ENCODE peak calls at places on chromosomes 12 and 14, in ten cellular contexts. F is CD8-positive, alpha-beta T cell; U is body of pancreas; K is CD4-positive, CD25-positive, alpha-beta regulatory T cell; L is neural progenitor cell; A is left ventricle myocardium inferior; S is psoas muscle; V is pancreas; C is HCT116; E is NT2/D1. O is an unnamed sample.

GRCh38 chr12:47079365-47079893 is at the start of gene PCED1B:
- DNase-seq in F (peak; percentile 58), K (peak; percentile 14), S (peak; percentile 70), C (no peak), L (peak; percentile 77), E (no peak), U (peak; percentile 83), A (peak; percentile 78), V (peak; percentile 91), O (peak; percentile 78)

GRCh38 chr14:93960108-93960475 is 16.3 kb downstream of the ASB2 start:
- DNase-seq in A (no peak), S (no peak), U (no peak), E (no peak), L (no peak), K (no peak), F (no peak), C (no peak), V (no peak), O (no peak)

GRCh38 chr14:32078794-32079663 is 1.9 kb downstream of the ARHGAP5 start:
- DNase-seq in K (no peak), C (peak; percentile 69), L (peak; percentile 24), U (no peak), E (no peak), A (no peak), V (no peak), S (no peak), F (no peak), O (no peak)

GRCh38 chr12:41970744-41971143 is 173.9 kb downstream of the GXYLT1 start:
- DNase-seq in U (no peak), S (no peak), V (no peak), E (no peak), C (no peak), K (no peak), F (no peak), A (no peak), L (no peak), O (no peak)

GRCh38 chr14:62736426-62737043 is 308.7 kb downstream of the KCNH5 start:
- DNase-seq in C (no peak), S (no peak), L (no peak), K (no peak), U (no peak), V (no peak), F (no peak), E (no peak), A (no peak), O (peak; percentile 82)

GRCh38 chr12:55607821-55608602 is 28.7 kb upstream of the OR10P1 start:
- DNase-seq in K (no peak), E (no peak), S (no peak), U (no peak), C (no peak), L (no peak), A (no peak), V (no peak), F (no peak), O (no peak)

GRCh38 chr14:106489112-106489881 is 962.9 kb downstream of the TMEM121 start:
- DNase-seq in U (no peak), C (no peak), E (no peak), A (no peak), L (no peak), F (no peak), V (no peak), S (no peak), K (no peak), O (no peak)

GRCh38 chr12:57476162-57476992 is 3.3 kb downstream of the ARHGAP9 start:
- DNase-seq in A (no peak), L (no peak), V (peak; percentile 61), C (no peak), S (no peak), U (no peak), K (peak; percentile 38), E (no peak), F (peak; percentile 50), O (no peak)

GRCh38 chr14:65565948-65566347 is 153.4 kb downstream of the FUT8 start:
- DNase-seq in F (no peak), A (no peak), V (no peak), S (no peak), L (no peak), K (no peak), C (no peak), U (no peak), E (no peak), O (no peak)

GRCh38 chr12:49050507-49051372 is 9.9 kb downstream of the KMT2D start:
- DNase-seq in A (no peak), E (no peak), S (no peak), L (no peak), F (no peak), C (no peak), U (no peak), V (no peak), K (no peak), O (no peak)

GRCh38 chr14:21025374-21026151 is 702 bp upstream of the NDRG2 start:
- DNase-seq in U (peak; percentile 69), S (peak; percentile 84), F (no peak), L (peak; percentile 58), E (no peak), C (no peak), K (no peak), V (peak; percentile 63), A (peak; percentile 91), O (no peak)

GRCh38 chr14:53619625-53620324 is 336.9 kb downstream of the BMP4 start:
- DNase-seq in C (no peak), A (no peak), E (no peak), V (no peak), L (no peak), K (no peak), F (no peak), S (no peak), U (peak; percentile 8), O (no peak)

GRCh38 chr12:94545937-94546771 is 86.5 kb upstream of the CEP83 start:
- DNase-seq in V (no peak), E (peak; percentile 74), A (no peak), U (peak; percentile 64), K (no peak), F (no peak), L (peak; percentile 82), S (no peak), C (peak; percentile 77), O (peak; percentile 66)

GRCh38 chr14:96631621-96632362 is 129.6 kb downstream of the PAPOLA start:
- DNase-seq in A (no peak), S (no peak), C (no peak), K (no peak), U (no peak), V (no peak), E (no peak), L (no peak), F (no peak), O (no peak)

GRCh38 chr12:19421503-19422282 is 17.6 kb upstream of the AEBP2 start:
- DNase-seq in F (no peak), K (no peak), U (no peak), S (no peak), C (no peak), A (no peak), V (no peak), E (no peak), L (no peak), O (no peak)

GRCh38 chr12:54486173-54486867 is 11.2 kb upstream of the NCKAP1L start:
- DNase-seq in E (no peak), S (no peak), A (no peak), C (no peak), L (no peak), F (no peak), V (no peak), K (no peak), U (no peak), O (no peak)

GRCh38 chr12:54495327-54495726 is 2.2 kb upstream of the NCKAP1L start:
- DNase-seq in U (no peak), K (no peak), A (no peak), V (no peak), E (no peak), F (no peak), L (no peak), C (no peak), S (no peak), O (no peak)

GRCh38 chr12:54489857-54490256 is 7.7 kb upstream of the NCKAP1L start:
- DNase-seq in K (no peak), C (no peak), L (no peak), A (no peak), V (no peak), U (no peak), E (no peak), S (no peak), F (no peak), O (no peak)
- H3K4me3 ChIP-seq in K (no peak overlapping the region), C (no peak overlapping the region), L (no peak overlapping the region), A (no peak overlapping the region), V (no peak overlapping the region), U (no peak overlapping the region), E (no peak overlapping the region), S (no peak overlapping the region), F (no peak overlapping the region), O (no peak overlapping the region)

GRCh38 chr12:107778383-107779015 is 4.0 kb downstream of the ASCL4 start:
- DNase-seq in U (no peak), L (no peak), V (no peak), F (no peak), S (no peak), E (no peak), A (no peak), K (no peak), C (no peak), O (no peak)
- H3K4me1 ChIP-seq in U (peaks cover 7% of the 10 kb centered on the region), L (peaks cover 6% of the 10 kb centered on the region), V (no peaks in the 10 kb centered on the region), F (peaks cover 17% of the 10 kb centered on the region), S (no peaks in the 10 kb centered on the region), E (no peaks in the 10 kb centered on the region), A (peaks cover 7% of the 10 kb centered on the region), K (peaks cover 5% of the 10 kb centered on the region), C (no peaks in the 10 kb centered on the region), O (peaks cover 12% of the 10 kb centered on the region)

GRCh38 chr12:7207866-7208612 is 18.6 kb downstream of the PEX5 start:
- DNase-seq in F (no peak), A (no peak), U (no peak), E (no peak), V (no peak), L (no peak), S (peak; percentile 33), K (no peak), C (no peak), O (no peak)
- H3K36me3 ChIP-seq in F (peaks cover 40% of the 10 kb centered on the region), A (peaks cover 90% of the 10 kb centered on the region), U (peaks cover 17% of the 10 kb centered on the region), E (peaks cover 82% of the 10 kb centered on the region), V (peaks cover 24% of the 10 kb centered on the region), L (peaks cover 3% of the 10 kb centered on the region), S (peaks cover 95% of the 10 kb centered on the region), K (peaks cover 72% of the 10 kb centered on the region), C (peaks cover 46% of the 10 kb centered on the region), O (peaks cover 6% of the 10 kb centered on the region)

GRCh38 chr12:127146991-127147718 is 1119.8 kb upstream of the TMEM132C start:
- DNase-seq in K (no peak), U (no peak), V (no peak), E (no peak), A (no peak), C (no peak), S (no peak), L (no peak), F (no peak), O (no peak)

GRCh38 chr12:127144770-127145169 is 1122.2 kb upstream of the TMEM132C start:
- DNase-seq in C (no peak), F (no peak), L (no peak), U (no peak), E (no peak), A (no peak), S (no peak), V (no peak), K (no peak), O (no peak)

GRCh38 chr12:127145929-127146789 is 1120.8 kb upstream of the TMEM132C start:
- DNase-seq in E (no peak), C (peak; percentile 28), S (peak; percentile 80), K (no peak), F (peak; percentile 66), A (peak; percentile 79), V (peak; percentile 85), U (peak; percentile 67), L (no peak), O (peak; percentile 89)

GRCh38 chr12:127145543-127145928 is 1121.4 kb upstream of the TMEM132C start:
- DNase-seq in A (no peak), S (no peak), V (no peak), C (no peak), L (no peak), K (no peak), E (no peak), U (no peak), F (no peak), O (no peak)

GRCh38 chr12:127143020-127143419 is 1124.0 kb upstream of the TMEM132C start:
- DNase-seq in C (no peak), L (peak; percentile 90), V (no peak), U (no peak), A (no peak), S (no peak), F (no peak), E (peak; percentile 67), K (no peak), O (no peak)
- H3K4me3 ChIP-seq in C (no peak overlapping the region), L (peak overlapping the region; percentile 26), V (no peak overlapping the region), U (no peak overlapping the region), A (no peak overlapping the region), S (no peak overlapping the region), F (no peak overlapping the region), E (no peak overlapping the region), K (no peak overlapping the region), O (no peak overlapping the region)